ENCODE peak calls at places on chromosomes 12 and 14, in five cellular contexts. One of them, this sample, is unnamed.

GRCh38 chr12:51009038-51009437 is 17.1 kb downstream of the SLC11A2 start:
- DNase-seq in stimulated activated CD4-positive, alpha-beta T cell treated with anti-CD3 and anti-CD28 coated beads, Interleukin-4, amount 100 ng/mL, for 4 hours: peak; percentile 58
- DNase-seq in stimulated activated CD8-positive, alpha-beta memory T cell treated with anti-CD3 and anti-CD28 coated beads, Interleukin-2, amount 100 ng/mL, for 48 hours: no peak
- DNase-seq in AG09309: no peak
- DNase-seq in epithelial cell of esophagus: no peak
- DNase-seq in this sample: no peak

GRCh38 chr12:22935501-22935900 is 310.5 kb downstream of the ETNK1 start:
- DNase-seq in stimulated activated CD8-positive, alpha-beta memory T cell treated with anti-CD3 and anti-CD28 coated beads, Interleukin-2, amount 100 ng/mL, for 48 hours: no peak
- DNase-seq in AG09309: no peak
- DNase-seq in epithelial cell of esophagus: peak; percentile 37
- DNase-seq in stimulated activated CD4-positive, alpha-beta T cell treated with anti-CD3 and anti-CD28 coated beads, Interleukin-4, amount 100 ng/mL, for 4 hours: no peak
- DNase-seq in this sample: no peak

GRCh38 chr12:130658106-130658505 is 58.0 kb downstream of the RIMBP2 start:
- DNase-seq in epithelial cell of esophagus: no peak
- DNase-seq in stimulated activated CD4-positive, alpha-beta T cell treated with anti-CD3 and anti-CD28 coated beads, Interleukin-4, amount 100 ng/mL, for 4 hours: no peak
- DNase-seq in AG09309: no peak
- DNase-seq in stimulated activated CD8-positive, alpha-beta memory T cell treated with anti-CD3 and anti-CD28 coated beads, Interleukin-2, amount 100 ng/mL, for 48 hours: no peak
- DNase-seq in this sample: no peak

GRCh38 chr12:45235087-45236025 is 19.5 kb downstream of the ANO6 start:
- DNase-seq in AG09309: peak; percentile 63
- DNase-seq in stimulated activated CD4-positive, alpha-beta T cell treated with anti-CD3 and anti-CD28 coated beads, Interleukin-4, amount 100 ng/mL, for 4 hours: no peak
- DNase-seq in epithelial cell of esophagus: peak; percentile 94
- DNase-seq in stimulated activated CD8-positive, alpha-beta memory T cell treated with anti-CD3 and anti-CD28 coated beads, Interleukin-2, amount 100 ng/mL, for 48 hours: no peak
- DNase-seq in this sample: no peak

GRCh38 chr14:104350463-104351185 is 212.2 kb downstream of the KIF26A start:
- DNase-seq in stimulated activated CD8-positive, alpha-beta memory T cell treated with anti-CD3 and anti-CD28 coated beads, Interleukin-2, amount 100 ng/mL, for 48 hours: no peak
- DNase-seq in epithelial cell of esophagus: no peak
- DNase-seq in stimulated activated CD4-positive, alpha-beta T cell treated with anti-CD3 and anti-CD28 coated beads, Interleukin-4, amount 100 ng/mL, for 4 hours: no peak
- DNase-seq in AG09309: no peak
- DNase-seq in this sample: no peak

GRCh38 chr14:100778951-100779690 is 46.8 kb upstream of the MEG3 start:
- DNase-seq in AG09309: no peak
- DNase-seq in stimulated activated CD8-positive, alpha-beta memory T cell treated with anti-CD3 and anti-CD28 coated beads, Interleukin-2, amount 100 ng/mL, for 48 hours: no peak
- DNase-seq in epithelial cell of esophagus: no peak
- DNase-seq in stimulated activated CD4-positive, alpha-beta T cell treated with anti-CD3 and anti-CD28 coated beads, Interleukin-4, amount 100 ng/mL, for 4 hours: no peak
- DNase-seq in this sample: no peak

GRCh38 chr12:66548338-66549049 is 130.4 kb downstream of the GRIP1 start:
- DNase-seq in stimulated activated CD4-positive, alpha-beta T cell treated with anti-CD3 and anti-CD28 coated beads, Interleukin-4, amount 100 ng/mL, for 4 hours: no peak
- DNase-seq in epithelial cell of esophagus: no peak
- DNase-seq in AG09309: no peak
- DNase-seq in stimulated activated CD8-positive, alpha-beta memory T cell treated with anti-CD3 and anti-CD28 coated beads, Interleukin-2, amount 100 ng/mL, for 48 hours: no peak
- DNase-seq in this sample: no peak

GRCh38 chr14:103808403-103809001 is 38.9 kb downstream of the PPP1R13B start:
- DNase-seq in epithelial cell of esophagus: peak; percentile 78
- DNase-seq in AG09309: no peak
- DNase-seq in stimulated activated CD8-positive, alpha-beta memory T cell treated with anti-CD3 and anti-CD28 coated beads, Interleukin-2, amount 100 ng/mL, for 48 hours: peak; percentile 36
- DNase-seq in stimulated activated CD4-positive, alpha-beta T cell treated with anti-CD3 and anti-CD28 coated beads, Interleukin-4, amount 100 ng/mL, for 4 hours: peak; percentile 55
- DNase-seq in this sample: peak; percentile 39

GRCh38 chr12:19855876-19856275 is 416.6 kb downstream of the AEBP2 start:
- DNase-seq in epithelial cell of esophagus: no peak
- DNase-seq in stimulated activated CD8-positive, alpha-beta memory T cell treated with anti-CD3 and anti-CD28 coated beads, Interleukin-2, amount 100 ng/mL, for 48 hours: no peak
- DNase-seq in AG09309: no peak
- DNase-seq in stimulated activated CD4-positive, alpha-beta T cell treated with anti-CD3 and anti-CD28 coated beads, Interleukin-4, amount 100 ng/mL, for 4 hours: no peak
- DNase-seq in this sample: no peak

GRCh38 chr14:104271394-104271793 is 133.0 kb downstream of the KIF26A start:
- DNase-seq in stimulated activated CD8-positive, alpha-beta memory T cell treated with anti-CD3 and anti-CD28 coated beads, Interleukin-2, amount 100 ng/mL, for 48 hours: no peak
- DNase-seq in epithelial cell of esophagus: no peak
- DNase-seq in stimulated activated CD4-positive, alpha-beta T cell treated with anti-CD3 and anti-CD28 coated beads, Interleukin-4, amount 100 ng/mL, for 4 hours: no peak
- DNase-seq in AG09309: no peak
- DNase-seq in this sample: no peak

GRCh38 chr12:57940915-57941164 is 527 bp upstream of the ATP23 start:
- DNase-seq in stimulated activated CD8-positive, alpha-beta memory T cell treated with anti-CD3 and anti-CD28 coated beads, Interleukin-2, amount 100 ng/mL, for 48 hours: no peak
- DNase-seq in AG09309: no peak
- DNase-seq in epithelial cell of esophagus: no peak
- DNase-seq in stimulated activated CD4-positive, alpha-beta T cell treated with anti-CD3 and anti-CD28 coated beads, Interleukin-4, amount 100 ng/mL, for 4 hours: no peak
- DNase-seq in this sample: no peak

GRCh38 chr12:103677341-103677740 is 90.3 kb downstream of the STAB2 start:
- DNase-seq in AG09309: no peak
- DNase-seq in epithelial cell of esophagus: peak; percentile 6
- DNase-seq in stimulated activated CD4-positive, alpha-beta T cell treated with anti-CD3 and anti-CD28 coated beads, Interleukin-4, amount 100 ng/mL, for 4 hours: no peak
- DNase-seq in stimulated activated CD8-positive, alpha-beta memory T cell treated with anti-CD3 and anti-CD28 coated beads, Interleukin-2, amount 100 ng/mL, for 48 hours: no peak
- DNase-seq in this sample: no peak

GRCh38 chr12:95836185-95836609 is 22.6 kb upstream of the SNRPF start:
- DNase-seq in stimulated activated CD4-positive, alpha-beta T cell treated with anti-CD3 and anti-CD28 coated beads, Interleukin-4, amount 100 ng/mL, for 4 hours: no peak
- DNase-seq in stimulated activated CD8-positive, alpha-beta memory T cell treated with anti-CD3 and anti-CD28 coated beads, Interleukin-2, amount 100 ng/mL, for 48 hours: no peak
- DNase-seq in epithelial cell of esophagus: peak; percentile 88
- DNase-seq in AG09309: no peak
- DNase-seq in this sample: peak; percentile 22

GRCh38 chr14:101174980-101175606 is 271.6 kb upstream of the RTL1 start:
- DNase-seq in stimulated activated CD8-positive, alpha-beta memory T cell treated with anti-CD3 and anti-CD28 coated beads, Interleukin-2, amount 100 ng/mL, for 48 hours: no peak
- DNase-seq in stimulated activated CD4-positive, alpha-beta T cell treated with anti-CD3 and anti-CD28 coated beads, Interleukin-4, amount 100 ng/mL, for 4 hours: no peak
- DNase-seq in AG09309: no peak
- DNase-seq in epithelial cell of esophagus: no peak
- DNase-seq in this sample: no peak

GRCh38 chr12:27462151-27462694 is 15.7 kb downstream of the SMCO2 start:
- DNase-seq in stimulated activated CD8-positive, alpha-beta memory T cell treated with anti-CD3 and anti-CD28 coated beads, Interleukin-2, amount 100 ng/mL, for 48 hours: no peak
- DNase-seq in epithelial cell of esophagus: peak; percentile 7
- DNase-seq in stimulated activated CD4-positive, alpha-beta T cell treated with anti-CD3 and anti-CD28 coated beads, Interleukin-4, amount 100 ng/mL, for 4 hours: no peak
- DNase-seq in AG09309: peak; percentile 44
- DNase-seq in this sample: no peak

GRCh38 chr14:21894003-21894897 is 220.6 kb upstream of the OR4E1 start:
- DNase-seq in epithelial cell of esophagus: peak; percentile 16
- DNase-seq in AG09309: no peak
- DNase-seq in stimulated activated CD8-positive, alpha-beta memory T cell treated with anti-CD3 and anti-CD28 coated beads, Interleukin-2, amount 100 ng/mL, for 48 hours: no peak
- DNase-seq in stimulated activated CD4-positive, alpha-beta T cell treated with anti-CD3 and anti-CD28 coated beads, Interleukin-4, amount 100 ng/mL, for 4 hours: peak; percentile 47
- DNase-seq in this sample: no peak

GRCh38 chr14:75561013-75561432 is 17.4 kb upstream of the FLVCR2 start:
- DNase-seq in AG09309: peak; percentile 21
- DNase-seq in stimulated activated CD8-positive, alpha-beta memory T cell treated with anti-CD3 and anti-CD28 coated beads, Interleukin-2, amount 100 ng/mL, for 48 hours: peak; percentile 34
- DNase-seq in epithelial cell of esophagus: peak; percentile 95
- DNase-seq in stimulated activated CD4-positive, alpha-beta T cell treated with anti-CD3 and anti-CD28 coated beads, Interleukin-4, amount 100 ng/mL, for 4 hours: peak; percentile 32
- DNase-seq in this sample: peak; percentile 38

GRCh38 chr12:77572371-77572770 is 258.3 kb upstream of the NAV3 start:
- DNase-seq in stimulated activated CD4-positive, alpha-beta T cell treated with anti-CD3 and anti-CD28 coated beads, Interleukin-4, amount 100 ng/mL, for 4 hours: no peak
- DNase-seq in epithelial cell of esophagus: peak; percentile 4
- DNase-seq in AG09309: no peak
- DNase-seq in stimulated activated CD8-positive, alpha-beta memory T cell treated with anti-CD3 and anti-CD28 coated beads, Interleukin-2, amount 100 ng/mL, for 48 hours: no peak
- DNase-seq in this sample: no peak

GRCh38 chr12:8031872-8032241 is 659 bp upstream of the FOXJ2 start:
- DNase-seq in stimulated activated CD8-positive, alpha-beta memory T cell treated with anti-CD3 and anti-CD28 coated beads, Interleukin-2, amount 100 ng/mL, for 48 hours: no peak
- DNase-seq in stimulated activated CD4-positive, alpha-beta T cell treated with anti-CD3 and anti-CD28 coated beads, Interleukin-4, amount 100 ng/mL, for 4 hours: no peak
- DNase-seq in epithelial cell of esophagus: no peak
- DNase-seq in AG09309: no peak
- DNase-seq in this sample: no peak

GRCh38 chr12:124745468-124745890 is 118.2 kb downstream of the SCARB1 start:
- DNase-seq in AG09309: no peak
- DNase-seq in stimulated activated CD4-positive, alpha-beta T cell treated with anti-CD3 and anti-CD28 coated beads, Interleukin-4, amount 100 ng/mL, for 4 hours: no peak
- DNase-seq in epithelial cell of esophagus: no peak
- DNase-seq in stimulated activated CD8-positive, alpha-beta memory T cell treated with anti-CD3 and anti-CD28 coated beads, Interleukin-2, amount 100 ng/mL, for 48 hours: no peak
- DNase-seq in this sample: no peak

GRCh38 chr12:6953417-6954315 is 2.5 kb downstream of the PTPN6 start:
- DNase-seq in stimulated activated CD4-positive, alpha-beta T cell treated with anti-CD3 and anti-CD28 coated beads, Interleukin-4, amount 100 ng/mL, for 4 hours: peak; percentile 92
- DNase-seq in stimulated activated CD8-positive, alpha-beta memory T cell treated with anti-CD3 and anti-CD28 coated beads, Interleukin-2, amount 100 ng/mL, for 48 hours: peak; percentile 79
- DNase-seq in AG09309: no peak
- DNase-seq in epithelial cell of esophagus: no peak
- DNase-seq in this sample: no peak

GRCh38 chr14:100107236-100107635 is 42.0 kb downstream of the EVL start:
- DNase-seq in AG09309: no peak
- DNase-seq in stimulated activated CD8-positive, alpha-beta memory T cell treated with anti-CD3 and anti-CD28 coated beads, Interleukin-2, amount 100 ng/mL, for 48 hours: no peak
- DNase-seq in stimulated activated CD4-positive, alpha-beta T cell treated with anti-CD3 and anti-CD28 coated beads, Interleukin-4, amount 100 ng/mL, for 4 hours: no peak
- DNase-seq in epithelial cell of esophagus: peak; percentile 95
- DNase-seq in this sample: no peak

GRCh38 chr12:13559318-13559978 is 362.9 kb downstream of the EMP1 start:
- DNase-seq in epithelial cell of esophagus: peak; percentile 5
- DNase-seq in stimulated activated CD8-positive, alpha-beta memory T cell treated with anti-CD3 and anti-CD28 coated beads, Interleukin-2, amount 100 ng/mL, for 48 hours: no peak
- DNase-seq in stimulated activated CD4-positive, alpha-beta T cell treated with anti-CD3 and anti-CD28 coated beads, Interleukin-4, amount 100 ng/mL, for 4 hours: no peak
- DNase-seq in AG09309: no peak
- DNase-seq in this sample: no peak

GRCh38 chr12:4402996-4403395 is 23.5 kb upstream of the FGF23 start:
- DNase-seq in stimulated activated CD4-positive, alpha-beta T cell treated with anti-CD3 and anti-CD28 coated beads, Interleukin-4, amount 100 ng/mL, for 4 hours: no peak
- DNase-seq in AG09309: no peak
- DNase-seq in epithelial cell of esophagus: no peak
- DNase-seq in stimulated activated CD8-positive, alpha-beta memory T cell treated with anti-CD3 and anti-CD28 coated beads, Interleukin-2, amount 100 ng/mL, for 48 hours: no peak
- DNase-seq in this sample: no peak

GRCh38 chr12:72273851-72274284 is 1.7 kb downstream of the TRHDE start:
- DNase-seq in AG09309: no peak
- DNase-seq in stimulated activated CD8-positive, alpha-beta memory T cell treated with anti-CD3 and anti-CD28 coated beads, Interleukin-2, amount 100 ng/mL, for 48 hours: no peak
- DNase-seq in epithelial cell of esophagus: peak; percentile 32
- DNase-seq in stimulated activated CD4-positive, alpha-beta T cell treated with anti-CD3 and anti-CD28 coated beads, Interleukin-4, amount 100 ng/mL, for 4 hours: no peak
- DNase-seq in this sample: no peak

GRCh38 chr12:104570174-104570907 is 113.6 kb downstream of the CHST11 start:
- DNase-seq in AG09309: no peak
- DNase-seq in stimulated activated CD4-positive, alpha-beta T cell treated with anti-CD3 and anti-CD28 coated beads, Interleukin-4, amount 100 ng/mL, for 4 hours: no peak
- DNase-seq in epithelial cell of esophagus: no peak
- DNase-seq in stimulated activated CD8-positive, alpha-beta memory T cell treated with anti-CD3 and anti-CD28 coated beads, Interleukin-2, amount 100 ng/mL, for 48 hours: no peak
- DNase-seq in this sample: no peak

GRCh38 chr12:109752117-109753053 is 38.8 kb downstream of the FAM222A start:
- DNase-seq in stimulated activated CD8-positive, alpha-beta memory T cell treated with anti-CD3 and anti-CD28 coated beads, Interleukin-2, amount 100 ng/mL, for 48 hours: no peak
- DNase-seq in epithelial cell of esophagus: no peak
- DNase-seq in AG09309: no peak
- DNase-seq in stimulated activated CD4-positive, alpha-beta T cell treated with anti-CD3 and anti-CD28 coated beads, Interleukin-4, amount 100 ng/mL, for 4 hours: no peak
- DNase-seq in this sample: no peak

GRCh38 chr12:132143328-132144071 is 619 bp downstream of the DDX51 start:
- DNase-seq in stimulated activated CD4-positive, alpha-beta T cell treated with anti-CD3 and anti-CD28 coated beads, Interleukin-4, amount 100 ng/mL, for 4 hours: peak; percentile 33
- DNase-seq in epithelial cell of esophagus: peak; percentile 24
- DNase-seq in AG09309: no peak
- DNase-seq in stimulated activated CD8-positive, alpha-beta memory T cell treated with anti-CD3 and anti-CD28 coated beads, Interleukin-2, amount 100 ng/mL, for 48 hours: no peak
- DNase-seq in this sample: no peak

GRCh38 chr14:58784946-58785345 is 147.2 kb downstream of the DACT1 start:
- DNase-seq in stimulated activated CD8-positive, alpha-beta memory T cell treated with anti-CD3 and anti-CD28 coated beads, Interleukin-2, amount 100 ng/mL, for 48 hours: no peak
- DNase-seq in AG09309: no peak
- DNase-seq in stimulated activated CD4-positive, alpha-beta T cell treated with anti-CD3 and anti-CD28 coated beads, Interleukin-4, amount 100 ng/mL, for 4 hours: no peak
- DNase-seq in epithelial cell of esophagus: no peak
- DNase-seq in this sample: no peak

GRCh38 chr14:57060276-57060956 is 208.3 kb downstream of the EXOC5 start:
- DNase-seq in stimulated activated CD4-positive, alpha-beta T cell treated with anti-CD3 and anti-CD28 coated beads, Interleukin-4, amount 100 ng/mL, for 4 hours: no peak
- DNase-seq in stimulated activated CD8-positive, alpha-beta memory T cell treated with anti-CD3 and anti-CD28 coated beads, Interleukin-2, amount 100 ng/mL, for 48 hours: peak; percentile 1
- DNase-seq in epithelial cell of esophagus: peak; percentile 81
- DNase-seq in AG09309: no peak
- DNase-seq in this sample: no peak

GRCh38 chr12:63394994-63395393 is 244.0 kb upstream of the AVPR1A start:
- DNase-seq in epithelial cell of esophagus: no peak
- DNase-seq in stimulated activated CD4-positive, alpha-beta T cell treated with anti-CD3 and anti-CD28 coated beads, Interleukin-4, amount 100 ng/mL, for 4 hours: no peak
- DNase-seq in AG09309: no peak
- DNase-seq in stimulated activated CD8-positive, alpha-beta memory T cell treated with anti-CD3 and anti-CD28 coated beads, Interleukin-2, amount 100 ng/mL, for 48 hours: no peak
- DNase-seq in this sample: no peak

GRCh38 chr14:73888460-73888725 is 1.7 kb downstream of the ZNF410 start:
- DNase-seq in stimulated activated CD8-positive, alpha-beta memory T cell treated with anti-CD3 and anti-CD28 coated beads, Interleukin-2, amount 100 ng/mL, for 48 hours: no peak
- DNase-seq in epithelial cell of esophagus: peak; percentile 15
- DNase-seq in stimulated activated CD4-positive, alpha-beta T cell treated with anti-CD3 and anti-CD28 coated beads, Interleukin-4, amount 100 ng/mL, for 4 hours: no peak
- DNase-seq in AG09309: no peak
- DNase-seq in this sample: no peak

GRCh38 chr14:77593501-77593911 is 22.9 kb downstream of the SPTLC2 start:
- DNase-seq in epithelial cell of esophagus: peak; percentile 36
- DNase-seq in stimulated activated CD8-positive, alpha-beta memory T cell treated with anti-CD3 and anti-CD28 coated beads, Interleukin-2, amount 100 ng/mL, for 48 hours: no peak
- DNase-seq in AG09309: no peak
- DNase-seq in stimulated activated CD4-positive, alpha-beta T cell treated with anti-CD3 and anti-CD28 coated beads, Interleukin-4, amount 100 ng/mL, for 4 hours: no peak
- DNase-seq in this sample: no peak

GRCh38 chr12:1595026-1595561 is 713 bp upstream of the FBXL14 start:
- DNase-seq in AG09309: no peak
- DNase-seq in stimulated activated CD8-positive, alpha-beta memory T cell treated with anti-CD3 and anti-CD28 coated beads, Interleukin-2, amount 100 ng/mL, for 48 hours: no peak
- DNase-seq in stimulated activated CD4-positive, alpha-beta T cell treated with anti-CD3 and anti-CD28 coated beads, Interleukin-4, amount 100 ng/mL, for 4 hours: no peak
- DNase-seq in epithelial cell of esophagus: no peak
- DNase-seq in this sample: no peak

GRCh38 chr12:12072064-12072760 is 1.5 kb downstream of the BCL2L14 start:
- DNase-seq in stimulated activated CD8-positive, alpha-beta memory T cell treated with anti-CD3 and anti-CD28 coated beads, Interleukin-2, amount 100 ng/mL, for 48 hours: no peak
- DNase-seq in AG09309: no peak
- DNase-seq in epithelial cell of esophagus: no peak
- DNase-seq in stimulated activated CD4-positive, alpha-beta T cell treated with anti-CD3 and anti-CD28 coated beads, Interleukin-4, amount 100 ng/mL, for 4 hours: peak; percentile 54
- DNase-seq in this sample: no peak

GRCh38 chr12:7497661-7498060 is 5.9 kb downstream of the CD163 start:
- DNase-seq in AG09309: no peak
- DNase-seq in epithelial cell of esophagus: no peak
- DNase-seq in stimulated activated CD8-positive, alpha-beta memory T cell treated with anti-CD3 and anti-CD28 coated beads, Interleukin-2, amount 100 ng/mL, for 48 hours: no peak
- DNase-seq in stimulated activated CD4-positive, alpha-beta T cell treated with anti-CD3 and anti-CD28 coated beads, Interleukin-4, amount 100 ng/mL, for 4 hours: no peak
- DNase-seq in this sample: no peak

GRCh38 chr12:123960856-123961255 is 11.8 kb downstream of the CCDC92 start:
- DNase-seq in epithelial cell of esophagus: no peak
- DNase-seq in stimulated activated CD8-positive, alpha-beta memory T cell treated with anti-CD3 and anti-CD28 coated beads, Interleukin-2, amount 100 ng/mL, for 48 hours: no peak
- DNase-seq in stimulated activated CD4-positive, alpha-beta T cell treated with anti-CD3 and anti-CD28 coated beads, Interleukin-4, amount 100 ng/mL, for 4 hours: no peak
- DNase-seq in AG09309: no peak
- DNase-seq in this sample: peak; percentile 25